ENCODE peak calls at places on chromosomes 1 and 21, in five cellular contexts. S is esophagus squamous epithelium, Z is K562, Y is body of pancreas, R is HCT116. A is an unnamed sample.

GRCh38 chr1:151050051-151050688 is 2.6 kb downstream of the C1orf56 start:
- DNase-seq in Y (no peak), R (no peak), S (no peak), Z (no peak), A (no peak)

GRCh38 chr1:53160924-53161378 is 18.5 kb upstream of the SLC1A7 start:
- DNase-seq in Z (no peak), S (no peak), Y (no peak), R (no peak), A (no peak)

GRCh38 chr1:56200446-56200845 is 378.9 kb downstream of the PLPP3 start:
- DNase-seq in Y (no peak), S (no peak), R (no peak), Z (no peak), A (no peak)

GRCh38 chr1:109468903-109469302 is 2.6 kb downstream of the SYPL2 start:
- DNase-seq in R (no peak), Y (no peak), S (no peak), Z (no peak), A (no peak)

GRCh38 chr1:117013310-117013850 is 11.8 kb downstream of the CD101 start:
- DNase-seq in S (no peak), Z (no peak), Y (peak; percentile 36), R (no peak), A (no peak)

GRCh38 chr1:147292012-147292411 is 49.5 kb downstream of the CHD1L start:
- DNase-seq in S (no peak), Y (no peak), Z (no peak), R (no peak), A (no peak)

GRCh38 chr1:211639500-211640361 is 35.7 kb downstream of the NEK2 start:
- DNase-seq in Y (no peak), Z (no peak), R (no peak), S (no peak), A (no peak)

GRCh38 chr21:45376459-45377324 is 28.3 kb upstream of the COL18A1 start:
- DNase-seq in Y (no peak), S (no peak), Z (no peak), R (no peak), A (no peak)

GRCh38 chr1:7975212-7975865 is 13.8 kb downstream of the PARK7 start:
- DNase-seq in R (peak; percentile 68), Z (peak; percentile 87), Y (peak; percentile 80), S (no peak), A (peak; percentile 86)

GRCh38 chr1:88801575-88802208 is 89.7 kb downstream of the GTF2B start:
- DNase-seq in S (no peak), R (no peak), Z (no peak), Y (no peak), A (no peak)

GRCh38 chr1:15951341-15952153 is 24.4 kb downstream of the ZBTB17 start:
- DNase-seq in Y (no peak), Z (peak; percentile 77), S (no peak), R (no peak), A (no peak)

GRCh38 chr1:231046730-231047395 is 6.8 kb upstream of the FAM89A start:
- DNase-seq in Y (no peak), R (no peak), S (no peak), Z (peak; percentile 74), A (no peak)

GRCh38 chr1:38728176-38728908 is 131.2 kb downstream of the RRAGC start:
- DNase-seq in Z (no peak), Y (peak; percentile 10), R (no peak), S (no peak), A (no peak)

GRCh38 chr1:114167226-114167625 is 13.6 kb upstream of the SYT6 start:
- DNase-seq in Y (no peak), Z (no peak), R (no peak), S (no peak), A (no peak)

GRCh38 chr1:197184190-197184589 is 37.7 kb upstream of the ASPM start:
- DNase-seq in R (no peak), Z (peak; percentile 42), Y (no peak), S (no peak), A (no peak)

GRCh38 chr1:77322061-77322900 is 40.5 kb downstream of the AK5 start:
- DNase-seq in Y (peak; percentile 15), R (peak; percentile 51), Z (peak; percentile 68), S (no peak), A (peak; percentile 82)

GRCh38 chr1:79232831-79233230 is 226.3 kb upstream of the ADGRL4 start:
- DNase-seq in Y (no peak), R (no peak), Z (no peak), S (no peak), A (no peak)

GRCh38 chr1:235958021-235958420 is 91.3 kb upstream of the LYST start:
- DNase-seq in Z (no peak), S (no peak), R (no peak), Y (no peak), A (no peak)

GRCh38 chr1:235952950-235953615 is 86.4 kb upstream of the LYST start:
- DNase-seq in Z (no peak), R (no peak), Y (no peak), S (no peak), A (no peak)

GRCh38 chr1:235955777-235956176 is 89.1 kb upstream of the LYST start:
- DNase-seq in S (no peak), R (no peak), Z (no peak), Y (no peak), A (no peak)

GRCh38 chr1:235953801-235954200 is 87.1 kb upstream of the LYST start:
- DNase-seq in S (no peak), Z (no peak), R (no peak), Y (no peak), A (no peak)

GRCh38 chr1:235954306-235955283 is 87.9 kb upstream of the LYST start:
- DNase-seq in S (peak; percentile 30), Z (no peak), R (no peak), Y (peak; percentile 11), A (no peak)
- H3K4me1 ChIP-seq in S (no peaks in the 10 kb centered on the region), Z (no peaks in the 10 kb centered on the region), R (no peaks in the 10 kb centered on the region), Y (no peaks in the 10 kb centered on the region), A (no peaks in the 10 kb centered on the region)

GRCh38 chr1:201775380-201775779 is 53.6 kb upstream of the IPO9 start:
- DNase-seq in Y (no peak), Z (no peak), S (no peak), R (no peak), A (no peak)
- H3K4me1 ChIP-seq in Y (no peaks in the 10 kb centered on the region), Z (no peaks in the 10 kb centered on the region), S (peaks cover 31% of the 10 kb centered on the region), R (no peaks in the 10 kb centered on the region), A (peaks cover 7% of the 10 kb centered on the region)

DNA sequence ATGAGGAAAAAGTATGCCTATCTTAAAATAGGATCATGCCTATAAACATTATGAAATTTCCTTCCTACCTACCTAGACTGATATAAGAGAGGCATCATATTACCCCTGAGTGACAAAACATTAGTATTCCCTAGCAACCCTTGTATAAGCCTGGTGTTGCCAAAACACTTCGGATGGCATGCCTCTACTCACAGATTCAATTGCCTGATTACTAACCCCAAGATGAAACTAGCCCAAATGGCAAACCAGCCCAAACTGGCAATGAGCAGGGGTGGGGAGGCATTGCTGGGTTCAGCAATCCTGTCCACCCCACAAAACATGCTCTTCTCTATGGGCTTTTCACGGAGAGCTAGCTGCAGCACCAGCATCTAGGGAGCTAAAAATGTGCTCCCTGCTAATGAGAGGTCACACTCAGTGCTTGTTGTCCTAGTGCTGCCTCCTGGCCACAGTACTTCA is 13.9 kb downstream of the PALMD start:
- DNase-seq in R (no peak), Y (no peak), S (no peak), Z (no peak), A (no peak)
- H3K4me1 ChIP-seq in R (no peaks in the 10 kb centered on the region), Y (no peaks in the 10 kb centered on the region), S (peaks cover 77% of the 10 kb centered on the region), Z (no peaks in the 10 kb centered on the region), A (no peaks in the 10 kb centered on the region)

DNA sequence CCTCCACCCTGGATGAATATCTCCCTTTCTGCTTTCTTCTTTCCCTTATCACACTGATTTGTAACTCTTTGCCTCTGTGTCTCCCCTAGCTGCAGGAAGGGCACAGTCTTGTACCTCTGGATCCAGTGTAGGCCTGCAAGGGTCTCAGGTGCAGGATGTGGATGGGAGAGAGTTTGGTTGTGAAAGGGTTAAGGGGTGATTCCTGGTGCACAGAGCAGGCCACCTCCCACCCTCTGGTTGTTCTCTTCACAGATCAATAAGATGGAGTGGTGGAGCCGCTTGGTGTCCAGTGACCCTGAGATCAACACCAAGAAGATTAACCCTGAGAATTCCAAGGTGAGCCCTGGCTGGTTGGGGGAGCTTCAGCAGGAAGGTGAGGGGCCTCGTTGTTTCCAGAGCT is 15.1 kb downstream of the KDF1 start:
- DNase-seq in S (no peak), R (no peak), Y (no peak), Z (no peak), A (no peak)
- H3K4me1 ChIP-seq in S (no peaks in the 10 kb centered on the region), R (peaks cover 6% of the 10 kb centered on the region), Y (peaks cover 18% of the 10 kb centered on the region), Z (peaks cover 11% of the 10 kb centered on the region), A (peaks cover 10% of the 10 kb centered on the region)

GRCh38 chr1:226708342-226708780 is 30.7 kb downstream of the ITPKB start:
- DNase-seq in S (no peak), R (no peak), Y (no peak), Z (no peak), A (no peak)
- H3K4me1 ChIP-seq in S (peaks cover 74% of the 10 kb centered on the region), R (peaks cover 6% of the 10 kb centered on the region), Y (peaks cover 14% of the 10 kb centered on the region), Z (peaks cover 4% of the 10 kb centered on the region), A (no peaks in the 10 kb centered on the region)

A was measured in Panc1.